ENCODE peak calls at places on chromosomes 5 and 9, in eight cellular contexts. A is dorsolateral prefrontal cortex, E is HFFc6, W is coronary artery, K is astrocyte of the spinal cord, M is GM23338, V is tibial artery, S is GM12878. Q is an unnamed sample.

GRCh38 chr9:93814561-93814960 is 140.6 kb downstream of the BARX1 start:
- DNase-seq in A (no peak), E (no peak), W (no peak), K (no peak), M (peak), V (no peak), S (no peak), Q (no peak)

GRCh38 chr9:88773627-88774244 is 217.5 kb upstream of the S1PR3 start:
- DNase-seq in A (no peak), E (peak), W (no peak), K (peak), M (no peak), V (no peak), S (no peak), Q (no peak)

GRCh38 chr9:125240649-125240999 is 519 bp downstream of the HSPA5 start:
- DNase-seq in A (no peak), E (no peak), W (no peak), K (peak), M (peak), V (no peak), S (no peak), Q (no peak)

GRCh38 chr5:58148366-58148765 is 311.5 kb downstream of the PLK2 start:
- DNase-seq in A (no peak), E (no peak), W (no peak), K (no peak), M (no peak), V (no peak), S (no peak), Q (no peak)

GRCh38 chr5:134568761-134569725 is 43.6 kb downstream of the JADE2 start:
- DNase-seq in A (peak), E (no peak), W (peak), K (no peak), M (no peak), V (peak), S (no peak), Q (no peak)

GRCh38 chr5:179870403-179870903 is 11.8 kb upstream of the MRNIP start:
- DNase-seq in A (peak), E (peak), W (no peak), K (peak), M (peak), V (no peak), S (no peak), Q (no peak)

GRCh38 chr9:134770972-134771971 is 109.3 kb upstream of the FCN2 start:
- DNase-seq in A (no peak), E (no peak), W (no peak), K (no peak), M (no peak), V (no peak), S (peak), Q (no peak)

GRCh38 chr5:179345429-179346321 is at the start of gene ADAMTS2:
- DNase-seq in A (peak), E (no peak), W (no peak), K (peak), M (peak), V (peak), S (no peak), Q (no peak)

GRCh38 chr9:34515959-34516358 is 6.8 kb downstream of the ENHO start:
- DNase-seq in A (no peak), E (no peak), W (no peak), K (no peak), M (no peak), V (peak), S (no peak), Q (no peak)

GRCh38 chr9:71096431-71097108 is 24.9 kb downstream of the TRPM3 start:
- DNase-seq in A (peak), E (no peak), W (no peak), K (no peak), M (no peak), V (no peak), S (no peak), Q (no peak)

GRCh38 chr9:126420643-126421564 is 94.3 kb downstream of the MVB12B start:
- DNase-seq in A (no peak), E (peak), W (peak), K (peak), M (no peak), V (no peak), S (no peak), Q (no peak)

GRCh38 chr5:142548739-142549275 is 137.1 kb downstream of the FGF1 start:
- DNase-seq in A (peak), E (peak), W (peak), K (peak), M (peak), V (peak), S (peak), Q (no peak)

GRCh38 chr5:132001647-132002561 is 9.6 kb downstream of the ACSL6 start:
- DNase-seq in A (no peak), E (peak), W (no peak), K (peak), M (peak), V (no peak), S (no peak), Q (no peak)

GRCh38 chr9:69519470-69520240 is 152.5 kb downstream of the APBA1 start:
- DNase-seq in A (no peak), E (no peak), W (no peak), K (no peak), M (no peak), V (no peak), S (no peak), Q (no peak)

GRCh38 chr5:2848634-2849033 is 97.2 kb upstream of the IRX2 start:
- DNase-seq in A (no peak), E (no peak), W (no peak), K (no peak), M (peak), V (no peak), S (no peak), Q (no peak)
- TF ChIP-seq CTCF in A (no peak), E (peak), W (no peak), K (no peak), M (peak), V (no peak), S (no peak), Q (no peak)

GRCh38 chr5:149447373-149448367 is 68.6 kb upstream of the IL17B start:
- DNase-seq in A (no peak), E (no peak), W (no peak), K (no peak), M (no peak), V (no peak), S (no peak), Q (no peak)
- TF ChIP-seq CTCF in A (no peak), E (no peak), W (no peak), K (no peak), M (no peak), V (no peak), S (no peak), Q (no peak)

DNA sequence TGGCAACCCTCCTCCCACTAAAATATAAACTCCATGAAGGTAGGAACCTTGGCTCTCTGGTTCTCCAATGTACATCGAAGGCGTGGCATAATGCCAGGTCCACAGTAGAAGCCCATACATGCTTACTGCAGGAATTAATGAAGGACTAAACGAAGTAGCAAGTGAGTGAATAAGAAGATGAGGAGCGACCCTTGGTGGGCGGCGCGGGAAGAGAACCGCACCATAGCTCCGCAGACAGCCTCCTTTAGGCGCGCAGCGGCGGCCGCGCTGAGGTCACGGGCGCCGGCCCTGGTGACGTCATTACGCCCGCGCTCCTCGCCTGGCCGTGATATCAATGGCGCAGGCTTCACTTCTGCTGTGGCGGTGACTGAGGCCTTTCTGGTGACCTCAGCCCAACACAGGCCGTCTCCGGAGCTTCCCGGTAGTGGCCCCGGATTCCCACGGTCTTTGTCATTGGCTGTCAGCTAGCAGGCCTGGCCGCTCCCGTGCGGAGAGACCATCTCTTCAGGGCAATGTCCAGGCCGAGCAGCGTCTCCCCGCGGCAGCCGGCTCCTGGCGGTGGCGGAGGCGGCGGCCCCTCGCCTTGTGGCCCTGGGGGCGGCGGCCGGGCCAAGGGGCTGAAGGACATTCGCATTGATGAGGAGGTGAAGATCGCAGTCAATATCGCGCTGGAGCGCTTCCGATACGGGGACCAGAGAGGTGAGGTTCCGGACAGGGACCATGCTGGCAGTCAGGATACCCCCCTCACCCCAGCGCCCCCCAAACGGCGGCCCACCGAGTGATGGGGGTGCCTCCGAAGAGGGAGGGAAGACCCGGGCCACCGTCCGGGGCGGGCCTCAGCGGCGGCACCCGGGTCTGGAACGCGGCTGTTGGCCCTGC is at the start of gene YTHDC2:
- DNase-seq in A (peak), E (peak), W (peak), K (peak), M (peak), V (peak), S (peak), Q (peak)
- TF ChIP-seq CTCF in A (peak), E (no peak), W (no peak), K (peak), M (peak), V (peak), S (peak), Q (peak)

DNA sequence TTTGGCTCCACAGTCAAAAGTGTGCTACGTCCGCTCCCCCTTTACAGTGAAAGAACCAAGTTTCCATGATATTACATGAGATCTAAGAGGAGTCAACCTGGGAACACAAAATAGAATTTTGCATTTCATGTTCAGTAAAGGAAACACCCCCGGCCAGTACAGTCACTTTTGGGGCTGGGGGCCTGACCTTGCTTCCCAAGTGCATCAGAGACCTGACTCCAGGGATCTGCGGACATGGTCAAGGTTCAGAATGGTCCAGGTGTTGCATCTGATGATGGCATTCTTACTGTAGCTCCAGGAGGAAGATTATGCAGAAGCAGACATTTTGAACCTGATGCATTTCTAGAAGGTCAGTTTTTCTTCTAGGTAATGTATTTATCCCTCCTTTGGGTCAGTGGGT is 39.8 kb downstream of the AK8 start:
- DNase-seq in A (no peak), E (no peak), W (no peak), K (no peak), M (no peak), V (no peak), S (no peak), Q (no peak)
- TF ChIP-seq CTCF in A (no peak), E (no peak), W (no peak), K (no peak), M (no peak), V (no peak), S (no peak), Q (no peak)

DNA sequence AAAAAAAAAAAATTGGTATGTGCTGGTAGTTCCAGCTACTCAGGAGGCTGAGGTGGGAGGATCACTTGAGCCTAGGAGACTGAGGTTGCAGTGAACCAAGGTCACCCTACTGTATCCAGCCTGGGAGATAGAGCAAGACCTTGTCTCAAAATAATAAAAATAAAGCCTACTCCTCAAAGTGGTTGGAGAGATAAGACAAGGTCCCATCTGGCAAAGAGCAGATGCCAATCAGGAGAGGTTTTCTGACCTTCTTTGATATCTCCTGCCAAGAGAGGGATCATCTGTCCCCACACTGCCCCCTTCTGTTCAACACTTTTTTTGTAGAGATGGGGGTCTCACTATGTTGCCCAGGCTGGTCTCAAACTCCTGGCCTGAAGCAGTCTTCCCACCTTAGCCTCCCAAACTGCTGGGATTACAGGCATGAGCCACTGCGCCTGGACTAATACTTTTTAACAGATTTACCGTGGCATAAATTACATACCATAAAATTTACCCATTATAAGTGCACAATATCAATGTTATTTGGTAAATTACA is 64.7 kb downstream of the SH3PXD2B start:
- DNase-seq in A (no peak), E (no peak), W (no peak), K (no peak), M (no peak), V (no peak), S (no peak), Q (no peak)
- TF ChIP-seq CTCF in A (no peak), E (peak), W (no peak), K (no peak), M (peak), V (no peak), S (no peak), Q (no peak)

GRCh38 chr5:159427180-159428012 is 97.1 kb upstream of the IL12B start:
- DNase-seq in A (no peak), E (no peak), W (no peak), K (no peak), M (no peak), V (no peak), S (peak), Q (peak)
- TF ChIP-seq CTCF in A (no peak), E (no peak), W (no peak), K (no peak), M (no peak), V (no peak), S (no peak), Q (no peak)

GRCh38 chr9:108286807-108287206 is 569.0 kb downstream of the ACTL7B start:
- DNase-seq in A (no peak), E (no peak), W (no peak), K (no peak), M (no peak), V (no peak), S (no peak), Q (no peak)

GRCh38 chr9:108278341-108278740 is 577.4 kb downstream of the ACTL7B start:
- DNase-seq in A (no peak), E (no peak), W (no peak), K (no peak), M (no peak), V (no peak), S (no peak), Q (no peak)

GRCh38 chr9:108282872-108283271 is 572.9 kb downstream of the ACTL7B start:
- DNase-seq in A (no peak), E (no peak), W (no peak), K (peak), M (peak), V (no peak), S (no peak), Q (no peak)
- TF ChIP-seq CTCF in A (no peak), E (peak), W (no peak), K (peak), M (peak), V (no peak), S (no peak), Q (peak)

GRCh38 chr5:158848634-158849033 is 251.1 kb downstream of the EBF1 start:
- DNase-seq in A (no peak), E (no peak), W (no peak), K (no peak), M (no peak), V (no peak), S (peak), Q (peak)
- TF ChIP-seq CTCF in A (no peak), E (no peak), W (no peak), K (no peak), M (no peak), V (no peak), S (no peak), Q (no peak)

Q was measured in GM12864.